ENCODE peak calls at places on chromosomes 1 and 21, in seven cellular contexts. W, H, T, S, X, L and R are unnamed samples.

GRCh38 chr1:89001510-89001909 is 9.1 kb upstream of the KYAT3 start:
- DNase-seq in W (no peak), H (no peak), T (no peak), S (no peak), X (no peak), L (no peak), R (no peak)

GRCh38 chr21:36477559-36477958 is 2.4 kb downstream of the CLDN14 start:
- DNase-seq in W (no peak), H (no peak), T (no peak), S (no peak), X (no peak), L (no peak), R (no peak)

GRCh38 chr1:213905315-213905714 is 82.5 kb upstream of the PROX1 start:
- DNase-seq in W (no peak), H (no peak), T (no peak), S (no peak), X (no peak), L (peak; percentile 83), R (no peak)

GRCh38 chr1:204410764-204411450 is 710 bp downstream of the PPP1R15B start:
- DNase-seq in W (peak; percentile 59), H (peak; percentile 52), T (peak; percentile 18), S (no peak), X (no peak), L (no peak), R (peak; percentile 60)

GRCh38 chr1:204258213-204259115 is 44.7 kb upstream of the GOLT1A start:
- DNase-seq in W (peak; percentile 52), H (peak; percentile 69), T (peak; percentile 33), S (no peak), X (peak; percentile 62), L (no peak), R (peak; percentile 69)

GRCh38 chr1:25072461-25072860 is 142.4 kb upstream of the RUNX3 start:
- DNase-seq in W (no peak), H (no peak), T (no peak), S (no peak), X (no peak), L (peak; percentile 38), R (no peak)

GRCh38 chr1:12161662-12162458 is 4.9 kb upstream of the TNFRSF1B start:
- DNase-seq in W (peak; percentile 92), H (no peak), T (no peak), S (peak; percentile 45), X (no peak), L (peak; percentile 96), R (peak; percentile 85)

GRCh38 chr1:90044346-90044745 is 49.4 kb downstream of the ZNF326 start:
- DNase-seq in W (no peak), H (no peak), T (no peak), S (no peak), X (no peak), L (no peak), R (no peak)